ENCODE peak calls at places on chromosomes 7 and 10, in four cellular contexts. One of them, this sample, is unnamed.

GRCh38 chr7:43112088-43112940 is at the start of gene HECW1:
- DNase-seq in dermis microvascular lymphatic vessel endothelial cell: no peak
- DNase-seq in activated CD4-positive, alpha-beta T cell treated with anti-CD3 and anti-CD28 coated beads for 4 hours: no peak
- DNase-seq in breast epithelium: no peak
- DNase-seq in this sample: no peak

GRCh38 chr7:105487559-105488218 is 34.4 kb downstream of the PUS7 start:
- DNase-seq in breast epithelium: no peak
- DNase-seq in dermis microvascular lymphatic vessel endothelial cell: peak; percentile 99
- DNase-seq in activated CD4-positive, alpha-beta T cell treated with anti-CD3 and anti-CD28 coated beads for 4 hours: no peak
- DNase-seq in this sample: peak; percentile 68

GRCh38 chr7:96313940-96314339 is 8.0 kb downstream of the SLC25A13 start:
- DNase-seq in activated CD4-positive, alpha-beta T cell treated with anti-CD3 and anti-CD28 coated beads for 4 hours: no peak
- DNase-seq in breast epithelium: no peak
- DNase-seq in dermis microvascular lymphatic vessel endothelial cell: no peak
- DNase-seq in this sample: no peak

GRCh38 chr7:27435461-27435860 is 192.9 kb downstream of the EVX1 start:
- DNase-seq in activated CD4-positive, alpha-beta T cell treated with anti-CD3 and anti-CD28 coated beads for 4 hours: no peak
- DNase-seq in breast epithelium: no peak
- DNase-seq in dermis microvascular lymphatic vessel endothelial cell: no peak
- DNase-seq in this sample: peak; percentile 69

GRCh38 chr7:14836006-14836405 is 66.5 kb downstream of the DGKB start:
- DNase-seq in dermis microvascular lymphatic vessel endothelial cell: no peak
- DNase-seq in breast epithelium: no peak
- DNase-seq in activated CD4-positive, alpha-beta T cell treated with anti-CD3 and anti-CD28 coated beads for 4 hours: no peak
- DNase-seq in this sample: no peak

GRCh38 chr10:112369495-112370423 is 4.2 kb upstream of the ACSL5 start:
- DNase-seq in breast epithelium: no peak
- DNase-seq in dermis microvascular lymphatic vessel endothelial cell: no peak
- DNase-seq in activated CD4-positive, alpha-beta T cell treated with anti-CD3 and anti-CD28 coated beads for 4 hours: no peak
- DNase-seq in this sample: no peak

GRCh38 chr10:89078729-89079672 is 88.4 kb downstream of the FAS start:
- DNase-seq in dermis microvascular lymphatic vessel endothelial cell: no peak
- DNase-seq in activated CD4-positive, alpha-beta T cell treated with anti-CD3 and anti-CD28 coated beads for 4 hours: no peak
- DNase-seq in breast epithelium: no peak
- DNase-seq in this sample: no peak

GRCh38 chr10:52871191-52871843 is 98.7 kb upstream of the MBL2 start:
- DNase-seq in activated CD4-positive, alpha-beta T cell treated with anti-CD3 and anti-CD28 coated beads for 4 hours: no peak
- DNase-seq in breast epithelium: no peak
- DNase-seq in dermis microvascular lymphatic vessel endothelial cell: no peak
- DNase-seq in this sample: no peak

GRCh38 chr10:26706206-26706605 is 8.7 kb downstream of the PDSS1 start:
- DNase-seq in activated CD4-positive, alpha-beta T cell treated with anti-CD3 and anti-CD28 coated beads for 4 hours: no peak
- DNase-seq in dermis microvascular lymphatic vessel endothelial cell: no peak
- DNase-seq in breast epithelium: no peak
- DNase-seq in this sample: no peak

GRCh38 chr10:75508239-75508813 is 76.9 kb downstream of the LRMDA start:
- DNase-seq in activated CD4-positive, alpha-beta T cell treated with anti-CD3 and anti-CD28 coated beads for 4 hours: no peak
- DNase-seq in dermis microvascular lymphatic vessel endothelial cell: no peak
- DNase-seq in breast epithelium: no peak
- DNase-seq in this sample: peak; percentile 79

GRCh38 chr7:121006731-121007315 is 18.3 kb downstream of the CPED1 start:
- DNase-seq in activated CD4-positive, alpha-beta T cell treated with anti-CD3 and anti-CD28 coated beads for 4 hours: no peak
- DNase-seq in breast epithelium: no peak
- DNase-seq in dermis microvascular lymphatic vessel endothelial cell: no peak
- DNase-seq in this sample: no peak

GRCh38 chr10:11874568-11875182 is 51.5 kb downstream of the PROSER2 start:
- DNase-seq in breast epithelium: peak; percentile 83
- DNase-seq in activated CD4-positive, alpha-beta T cell treated with anti-CD3 and anti-CD28 coated beads for 4 hours: peak; percentile 29
- DNase-seq in dermis microvascular lymphatic vessel endothelial cell: no peak
- DNase-seq in this sample: no peak

GRCh38 chr10:49135575-49136313 is 1.9 kb upstream of the FAM170B start:
- DNase-seq in activated CD4-positive, alpha-beta T cell treated with anti-CD3 and anti-CD28 coated beads for 4 hours: no peak
- DNase-seq in breast epithelium: no peak
- DNase-seq in dermis microvascular lymphatic vessel endothelial cell: no peak
- DNase-seq in this sample: no peak

GRCh38 chr7:121102619-121103018 is 114.1 kb downstream of the CPED1 start:
- DNase-seq in dermis microvascular lymphatic vessel endothelial cell: no peak
- DNase-seq in activated CD4-positive, alpha-beta T cell treated with anti-CD3 and anti-CD28 coated beads for 4 hours: no peak
- DNase-seq in breast epithelium: no peak
- DNase-seq in this sample: no peak

GRCh38 chr7:117871778-117872538 is 1.3 kb downstream of the CTTNBP2 start:
- DNase-seq in dermis microvascular lymphatic vessel endothelial cell: no peak
- DNase-seq in breast epithelium: no peak
- DNase-seq in activated CD4-positive, alpha-beta T cell treated with anti-CD3 and anti-CD28 coated beads for 4 hours: no peak
- DNase-seq in this sample: peak; percentile 7

GRCh38 chr10:96322275-96322674 is 18.0 kb downstream of the DNTT start:
- DNase-seq in breast epithelium: no peak
- DNase-seq in activated CD4-positive, alpha-beta T cell treated with anti-CD3 and anti-CD28 coated beads for 4 hours: no peak
- DNase-seq in dermis microvascular lymphatic vessel endothelial cell: no peak
- DNase-seq in this sample: no peak

GRCh38 chr7:103889451-103889850 is 100.0 kb downstream of the RELN start:
- DNase-seq in activated CD4-positive, alpha-beta T cell treated with anti-CD3 and anti-CD28 coated beads for 4 hours: no peak
- DNase-seq in dermis microvascular lymphatic vessel endothelial cell: no peak
- DNase-seq in breast epithelium: no peak
- DNase-seq in this sample: no peak

GRCh38 chr7:1055084-1055450 is 10.7 kb downstream of the GPR146 start:
- DNase-seq in breast epithelium: no peak
- DNase-seq in activated CD4-positive, alpha-beta T cell treated with anti-CD3 and anti-CD28 coated beads for 4 hours: peak; percentile 35
- DNase-seq in dermis microvascular lymphatic vessel endothelial cell: peak; percentile 67
- DNase-seq in this sample: no peak

GRCh38 chr7:74355091-74355490 is 65.9 kb downstream of the CLIP2 start:
- DNase-seq in breast epithelium: no peak
- DNase-seq in activated CD4-positive, alpha-beta T cell treated with anti-CD3 and anti-CD28 coated beads for 4 hours: no peak
- DNase-seq in dermis microvascular lymphatic vessel endothelial cell: peak; percentile 32
- DNase-seq in this sample: peak; percentile 95

GRCh38 chr10:11536256-11536655 is 75.2 kb downstream of the USP6NL start:
- DNase-seq in dermis microvascular lymphatic vessel endothelial cell: no peak
- DNase-seq in activated CD4-positive, alpha-beta T cell treated with anti-CD3 and anti-CD28 coated beads for 4 hours: no peak
- DNase-seq in breast epithelium: no peak
- DNase-seq in this sample: no peak

GRCh38 chr10:14585287-14586193 is 189.2 kb downstream of the FAM107B start:
- DNase-seq in activated CD4-positive, alpha-beta T cell treated with anti-CD3 and anti-CD28 coated beads for 4 hours: no peak
- DNase-seq in dermis microvascular lymphatic vessel endothelial cell: no peak
- DNase-seq in breast epithelium: no peak
- DNase-seq in this sample: peak; percentile 57

GRCh38 chr10:83012866-83013265 is 1126.4 kb upstream of the GHITM start:
- DNase-seq in breast epithelium: no peak
- DNase-seq in dermis microvascular lymphatic vessel endothelial cell: no peak
- DNase-seq in activated CD4-positive, alpha-beta T cell treated with anti-CD3 and anti-CD28 coated beads for 4 hours: no peak
- DNase-seq in this sample: peak; percentile 32

GRCh38 chr7:28356619-28357018 is 55.7 kb upstream of the CREB5 start:
- DNase-seq in breast epithelium: no peak
- DNase-seq in activated CD4-positive, alpha-beta T cell treated with anti-CD3 and anti-CD28 coated beads for 4 hours: no peak
- DNase-seq in dermis microvascular lymphatic vessel endothelial cell: no peak
- DNase-seq in this sample: no peak

GRCh38 chr10:127013696-127014095 is 108.5 kb downstream of the DOCK1 start:
- DNase-seq in breast epithelium: no peak
- DNase-seq in activated CD4-positive, alpha-beta T cell treated with anti-CD3 and anti-CD28 coated beads for 4 hours: no peak
- DNase-seq in dermis microvascular lymphatic vessel endothelial cell: no peak
- DNase-seq in this sample: peak; percentile 91

GRCh38 chr7:136912339-136912738 is 43.9 kb downstream of the CHRM2 start:
- DNase-seq in breast epithelium: no peak
- DNase-seq in dermis microvascular lymphatic vessel endothelial cell: no peak
- DNase-seq in activated CD4-positive, alpha-beta T cell treated with anti-CD3 and anti-CD28 coated beads for 4 hours: no peak
- DNase-seq in this sample: no peak

GRCh38 chr7:16599860-16600259 is 45.7 kb downstream of the ANKMY2 start:
- DNase-seq in breast epithelium: no peak
- DNase-seq in activated CD4-positive, alpha-beta T cell treated with anti-CD3 and anti-CD28 coated beads for 4 hours: no peak
- DNase-seq in dermis microvascular lymphatic vessel endothelial cell: no peak
- DNase-seq in this sample: no peak

GRCh38 chr10:12164085-12164484 is 31.6 kb downstream of the NUDT5 start:
- DNase-seq in dermis microvascular lymphatic vessel endothelial cell: no peak
- DNase-seq in activated CD4-positive, alpha-beta T cell treated with anti-CD3 and anti-CD28 coated beads for 4 hours: no peak
- DNase-seq in breast epithelium: no peak
- DNase-seq in this sample: no peak

GRCh38 chr7:130096243-130096827 is 26.0 kb downstream of the KLHDC10 start:
- DNase-seq in breast epithelium: no peak
- DNase-seq in dermis microvascular lymphatic vessel endothelial cell: no peak
- DNase-seq in activated CD4-positive, alpha-beta T cell treated with anti-CD3 and anti-CD28 coated beads for 4 hours: no peak
- DNase-seq in this sample: no peak

GRCh38 chr7:2296830-2297229 is 17.4 kb downstream of the SNX8 start:
- DNase-seq in breast epithelium: no peak
- DNase-seq in dermis microvascular lymphatic vessel endothelial cell: no peak
- DNase-seq in activated CD4-positive, alpha-beta T cell treated with anti-CD3 and anti-CD28 coated beads for 4 hours: no peak
- DNase-seq in this sample: no peak

GRCh38 chr7:44534501-44534900 is 6.6 kb downstream of the NPC1L1 start:
- DNase-seq in activated CD4-positive, alpha-beta T cell treated with anti-CD3 and anti-CD28 coated beads for 4 hours: peak; percentile 28
- DNase-seq in dermis microvascular lymphatic vessel endothelial cell: no peak
- DNase-seq in breast epithelium: no peak
- DNase-seq in this sample: peak; percentile 27

GRCh38 chr10:12884851-12885250 is 116.7 kb downstream of the CCDC3 start:
- DNase-seq in activated CD4-positive, alpha-beta T cell treated with anti-CD3 and anti-CD28 coated beads for 4 hours: no peak
- DNase-seq in dermis microvascular lymphatic vessel endothelial cell: no peak
- DNase-seq in breast epithelium: no peak
- DNase-seq in this sample: no peak

GRCh38 chr10:107966817-107967216 is 802.3 kb upstream of the SORCS1 start:
- DNase-seq in activated CD4-positive, alpha-beta T cell treated with anti-CD3 and anti-CD28 coated beads for 4 hours: no peak
- DNase-seq in breast epithelium: no peak
- DNase-seq in dermis microvascular lymphatic vessel endothelial cell: no peak
- DNase-seq in this sample: no peak

GRCh38 chr7:33155811-33156210 is 26.4 kb downstream of the BBS9 start:
- DNase-seq in dermis microvascular lymphatic vessel endothelial cell: no peak
- DNase-seq in activated CD4-positive, alpha-beta T cell treated with anti-CD3 and anti-CD28 coated beads for 4 hours: no peak
- DNase-seq in breast epithelium: no peak
- DNase-seq in this sample: peak; percentile 29